ENCODE peak calls at places on chromosome 21, in five cellular contexts. One of them, this sample, is unnamed.

GRCh38 chr21:40128891-40129290 is 261.7 kb downstream of the PCP4 start:
- DNase-seq in body of pancreas: no peak
- DNase-seq in heart left ventricle: no peak
- DNase-seq in adrenal gland: no peak
- DNase-seq in vagina: no peak
- DNase-seq in this sample: no peak

GRCh38 chr21:17900281-17900989 is 81.3 kb upstream of the C21orf91 start:
- DNase-seq in heart left ventricle: peak
- DNase-seq in vagina: no peak
- DNase-seq in body of pancreas: no peak
- DNase-seq in adrenal gland: no peak
- DNase-seq in this sample: no peak

GRCh38 chr21:15638856-15639549 is 90.8 kb upstream of the USP25 start:
- DNase-seq in body of pancreas: peak
- DNase-seq in vagina: no peak
- DNase-seq in adrenal gland: no peak
- DNase-seq in heart left ventricle: no peak
- DNase-seq in this sample: peak

GRCh38 chr21:24705201-24705600 is 902.1 kb downstream of the MRPL39 start:
- DNase-seq in vagina: no peak
- DNase-seq in body of pancreas: no peak
- DNase-seq in adrenal gland: no peak
- DNase-seq in heart left ventricle: no peak
- DNase-seq in this sample: no peak

GRCh38 chr21:39645331-39645730 is 32.6 kb downstream of the B3GALT5 start:
- DNase-seq in vagina: peak
- DNase-seq in adrenal gland: no peak
- DNase-seq in body of pancreas: no peak
- DNase-seq in heart left ventricle: no peak
- DNase-seq in this sample: no peak

GRCh38 chr21:33540711-33541104 is 1.2 kb downstream of the GART start:
- DNase-seq in body of pancreas: no peak
- DNase-seq in adrenal gland: no peak
- DNase-seq in heart left ventricle: no peak
- DNase-seq in vagina: no peak
- DNase-seq in this sample: no peak

GRCh38 chr21:41321211-41321907 is 4.8 kb downstream of the FAM3B start:
- DNase-seq in body of pancreas: no peak
- DNase-seq in adrenal gland: no peak
- DNase-seq in heart left ventricle: no peak
- DNase-seq in vagina: no peak
- DNase-seq in this sample: no peak

GRCh38 chr21:36415375-36415774 is 30.2 kb downstream of the CHAF1B start:
- DNase-seq in body of pancreas: no peak
- DNase-seq in heart left ventricle: no peak
- DNase-seq in adrenal gland: no peak
- DNase-seq in vagina: no peak
- DNase-seq in this sample: peak

GRCh38 chr21:39083377-39084008 is 99.8 kb downstream of the PSMG1 start:
- DNase-seq in adrenal gland: no peak
- DNase-seq in vagina: no peak
- DNase-seq in body of pancreas: no peak
- DNase-seq in heart left ventricle: no peak
- DNase-seq in this sample: peak

GRCh38 chr21:46675595-46676280 is 40.3 kb downstream of the PRMT2 start:
- DNase-seq in heart left ventricle: no peak
- DNase-seq in vagina: no peak
- DNase-seq in adrenal gland: no peak
- DNase-seq in body of pancreas: no peak
- DNase-seq in this sample: no peak

GRCh38 chr21:40842197-40842552 is 4.8 kb downstream of the DSCAM start:
- DNase-seq in adrenal gland: no peak
- DNase-seq in heart left ventricle: no peak
- DNase-seq in vagina: no peak
- DNase-seq in body of pancreas: no peak
- DNase-seq in this sample: no peak

GRCh38 chr21:31686272-31686913 is 26.9 kb downstream of the SOD1 start:
- DNase-seq in heart left ventricle: no peak
- DNase-seq in adrenal gland: no peak
- DNase-seq in body of pancreas: no peak
- DNase-seq in vagina: no peak
- DNase-seq in this sample: no peak

GRCh38 chr21:31684918-31685317 is 25.4 kb downstream of the SOD1 start:
- DNase-seq in adrenal gland: no peak
- DNase-seq in heart left ventricle: no peak
- DNase-seq in vagina: no peak
- DNase-seq in body of pancreas: no peak
- DNase-seq in this sample: no peak

GRCh38 chr21:31682625-31683024 is 23.1 kb downstream of the SOD1 start:
- DNase-seq in adrenal gland: no peak
- DNase-seq in heart left ventricle: no peak
- DNase-seq in body of pancreas: no peak
- DNase-seq in vagina: no peak
- DNase-seq in this sample: no peak

GRCh38 chr21:31687108-31687507 is 27.6 kb downstream of the SOD1 start:
- DNase-seq in vagina: no peak
- DNase-seq in heart left ventricle: no peak
- DNase-seq in body of pancreas: no peak
- DNase-seq in adrenal gland: no peak
- DNase-seq in this sample: no peak

DNA sequence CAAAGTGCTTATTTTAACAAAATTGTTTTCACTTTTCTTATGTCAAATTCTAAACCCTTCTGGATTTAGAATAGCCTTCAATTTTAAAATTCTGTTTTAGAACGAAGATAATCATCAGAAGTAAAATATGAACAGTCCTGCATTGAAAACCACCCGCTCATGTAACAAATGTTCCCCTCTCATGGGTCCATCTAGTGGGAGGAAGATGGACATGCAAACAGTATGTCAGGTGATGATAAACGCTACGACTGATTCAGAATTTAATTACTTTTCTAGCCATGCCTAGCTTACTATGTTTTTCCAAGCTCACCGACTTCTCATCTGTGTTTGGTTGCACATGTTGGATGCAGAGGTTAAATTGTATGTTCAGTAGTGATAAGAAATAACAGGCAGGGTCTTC is 23.5 kb downstream of the SOD1 start:
- DNase-seq in vagina: no peak
- DNase-seq in heart left ventricle: no peak
- DNase-seq in adrenal gland: no peak
- DNase-seq in body of pancreas: no peak
- DNase-seq in this sample: no peak
- TF ChIP-seq CTCF in vagina: no peak
- TF ChIP-seq CTCF in heart left ventricle: no peak
- TF ChIP-seq CTCF in adrenal gland: peak
- TF ChIP-seq CTCF in body of pancreas: no peak
- TF ChIP-seq CTCF in this sample: peak

DNA sequence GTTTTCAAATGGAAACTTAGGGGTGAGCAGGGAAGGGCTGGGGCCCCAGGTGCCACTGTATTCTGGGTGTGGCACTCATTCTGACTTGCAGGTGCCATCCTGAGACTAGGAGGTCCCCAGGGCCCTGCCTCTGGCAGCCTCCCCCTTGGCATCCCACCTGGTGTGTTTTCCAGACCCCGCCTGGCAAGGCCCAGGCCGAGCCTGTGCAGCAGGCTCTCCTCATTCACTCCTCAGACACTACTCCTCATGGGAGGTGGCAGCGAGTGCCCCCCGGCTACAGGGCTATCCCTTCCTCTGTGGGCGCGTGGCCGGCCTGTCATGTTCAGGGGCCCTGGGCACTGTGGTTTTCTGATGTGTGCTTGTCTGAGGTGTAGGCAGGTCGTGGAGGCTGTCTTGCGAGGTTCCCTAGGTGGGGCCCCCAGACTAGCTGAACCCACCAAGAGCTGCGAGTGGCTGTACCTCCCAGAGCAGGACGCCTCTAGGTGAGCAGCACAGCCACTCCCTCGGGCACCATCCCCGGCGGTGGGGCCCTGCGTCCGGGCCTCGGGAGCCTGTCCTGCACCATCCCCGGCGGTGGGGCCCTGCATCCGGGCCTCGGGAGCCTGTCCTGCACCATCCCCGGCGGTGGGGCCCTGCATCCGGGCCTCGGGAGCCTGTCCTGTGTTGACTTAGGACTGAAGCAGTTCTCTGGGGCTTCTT is 13.2 kb downstream of the SLX9 start:
- DNase-seq in vagina: no peak
- DNase-seq in heart left ventricle: no peak
- DNase-seq in body of pancreas: no peak
- DNase-seq in adrenal gland: no peak
- DNase-seq in this sample: peak
- TF ChIP-seq POLR2A in vagina: no peak
- TF ChIP-seq POLR2A in heart left ventricle: no peak
- TF ChIP-seq POLR2A in body of pancreas: no peak
- TF ChIP-seq POLR2A in adrenal gland: no peak
- TF ChIP-seq POLR2A in this sample: no peak

DNA sequence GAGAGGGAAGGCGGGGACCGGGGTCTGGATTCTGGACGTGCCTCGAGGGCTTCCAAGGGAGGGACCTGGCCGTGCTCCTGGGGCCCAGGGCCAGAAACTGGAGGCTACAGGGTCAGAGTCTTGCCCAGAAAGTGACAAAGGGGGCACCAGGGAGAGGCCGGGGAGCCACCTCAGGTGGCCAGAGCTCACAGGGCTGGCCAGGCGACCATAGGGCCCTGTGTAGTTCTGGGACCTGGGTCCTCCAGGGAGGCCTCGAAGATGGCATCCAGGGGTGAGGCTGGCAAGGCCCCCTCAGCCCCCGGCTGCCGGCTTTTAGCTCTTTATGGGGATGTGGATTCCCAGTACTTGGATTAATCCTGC is 14.3 kb upstream of the LRRC3 start:
- DNase-seq in vagina: no peak
- DNase-seq in adrenal gland: no peak
- DNase-seq in body of pancreas: no peak
- DNase-seq in heart left ventricle: no peak
- DNase-seq in this sample: peak
- H3K4me3 ChIP-seq in vagina: no peak
- H3K4me3 ChIP-seq in adrenal gland: no peak
- H3K4me3 ChIP-seq in body of pancreas: no peak
- H3K4me3 ChIP-seq in heart left ventricle: no peak
- H3K4me3 ChIP-seq in this sample: no peak

DNA sequence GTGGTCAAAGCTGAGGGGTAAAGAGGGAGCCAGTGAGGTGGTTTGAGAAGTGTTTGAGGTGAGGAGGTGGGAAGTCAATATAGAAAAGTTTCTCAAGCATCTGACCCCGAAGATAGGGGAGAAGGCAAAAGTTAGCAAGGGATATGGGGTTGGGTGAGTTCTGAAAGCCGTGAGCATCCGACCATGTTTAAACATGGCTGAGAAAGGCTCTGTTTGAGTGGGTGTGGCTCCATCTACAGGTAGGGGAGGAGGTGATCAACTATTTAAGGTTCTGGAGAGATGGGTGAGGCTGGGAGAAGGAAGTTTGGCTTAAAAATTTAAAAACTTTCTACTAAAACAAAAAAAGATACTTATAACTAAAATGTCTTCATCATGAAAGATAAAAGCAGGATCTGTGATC is 273.8 kb downstream of the KCNJ6 start:
- DNase-seq in body of pancreas: peak
- DNase-seq in adrenal gland: peak
- DNase-seq in heart left ventricle: no peak
- DNase-seq in vagina: no peak
- DNase-seq in this sample: no peak
- TF ChIP-seq CTCF in body of pancreas: no peak
- TF ChIP-seq CTCF in adrenal gland: peak
- TF ChIP-seq CTCF in heart left ventricle: no peak
- TF ChIP-seq CTCF in vagina: no peak
- TF ChIP-seq CTCF in this sample: peak

DNA sequence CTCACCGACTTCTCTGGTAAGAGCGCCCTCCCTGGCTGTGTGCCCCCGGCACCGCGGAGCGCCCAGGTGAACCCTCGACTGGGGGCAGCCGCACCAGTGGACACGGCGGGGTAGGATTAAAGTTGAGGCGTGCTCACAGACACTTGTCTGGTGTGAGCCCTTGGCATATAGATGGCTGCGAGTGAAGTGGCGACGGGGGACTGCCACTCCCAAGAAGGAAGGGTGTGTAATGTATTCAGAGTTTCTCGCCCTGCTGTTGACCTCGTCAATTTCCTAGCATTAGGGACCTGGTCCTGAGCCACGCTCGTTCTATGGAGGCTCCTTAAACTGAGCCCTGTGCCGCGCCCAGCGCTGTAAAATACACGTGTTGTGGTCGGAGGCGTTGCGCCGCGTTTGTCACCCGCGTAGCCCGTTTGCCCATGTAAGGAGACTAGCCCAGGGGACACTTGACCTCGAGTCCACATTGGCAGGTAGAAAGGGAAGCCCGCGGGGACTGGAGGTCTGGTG is 545 bp downstream of the EVA1C start:
- DNase-seq in adrenal gland: no peak
- DNase-seq in vagina: no peak
- DNase-seq in body of pancreas: peak
- DNase-seq in heart left ventricle: peak
- DNase-seq in this sample: peak
- TF ChIP-seq POLR2A in adrenal gland: no peak
- TF ChIP-seq POLR2A in vagina: no peak
- TF ChIP-seq POLR2A in body of pancreas: peak
- TF ChIP-seq POLR2A in heart left ventricle: no peak
- TF ChIP-seq POLR2A in this sample: no peak

GRCh38 chr21:45383615-45384201 is 21.3 kb upstream of the COL18A1 start:
- DNase-seq in vagina: no peak
- DNase-seq in body of pancreas: no peak
- DNase-seq in adrenal gland: no peak
- DNase-seq in heart left ventricle: peak
- DNase-seq in this sample: peak
- H3K4me3 ChIP-seq in vagina: no peak
- H3K4me3 ChIP-seq in body of pancreas: no peak
- H3K4me3 ChIP-seq in adrenal gland: no peak
- H3K4me3 ChIP-seq in heart left ventricle: no peak
- H3K4me3 ChIP-seq in this sample: no peak

DNA sequence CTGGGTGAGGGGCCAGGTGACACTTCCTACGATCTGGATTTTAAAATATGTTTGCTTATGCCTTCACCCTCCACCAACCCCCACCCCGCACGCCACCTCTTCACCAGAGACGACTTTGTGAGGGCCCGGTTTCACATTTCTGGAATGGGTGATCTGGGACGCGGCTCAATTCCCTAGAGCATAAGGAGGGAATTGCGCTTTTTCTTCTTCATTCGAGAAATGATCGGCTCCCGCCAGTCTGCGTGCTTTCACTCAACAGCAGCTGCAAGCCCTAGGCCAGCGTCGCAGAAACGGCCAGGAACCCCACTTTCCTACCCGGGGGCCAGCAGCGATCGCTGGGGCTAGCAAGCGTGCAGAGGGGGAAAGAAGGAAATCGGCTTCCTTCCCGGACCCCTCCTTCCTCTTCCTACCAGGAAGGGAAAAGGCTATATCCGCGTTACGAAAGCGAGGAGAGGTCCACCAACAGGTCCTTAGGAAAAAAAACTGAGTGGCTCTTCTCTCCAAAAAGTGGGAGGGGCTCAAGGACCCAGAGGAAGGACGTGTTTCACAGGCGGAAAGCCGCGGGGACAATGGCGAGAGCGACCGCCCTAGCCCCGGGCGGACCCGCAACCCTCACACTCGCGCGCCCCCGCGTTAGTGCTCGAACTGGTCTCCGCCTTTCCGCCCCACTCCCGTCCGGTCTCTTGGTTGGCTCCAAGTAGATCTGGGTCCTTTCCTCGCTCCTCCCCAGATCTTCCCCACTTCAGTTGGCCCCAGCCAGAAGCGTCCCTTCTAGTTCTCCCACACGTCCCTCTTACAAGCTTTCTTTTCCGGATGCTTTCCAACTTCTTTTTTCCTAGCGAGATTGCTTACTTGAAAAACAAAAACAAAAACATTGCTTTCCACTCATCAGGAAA is 1.1 kb upstream of the ADAMTS1 start:
- DNase-seq in heart left ventricle: peak
- DNase-seq in body of pancreas: peak
- DNase-seq in vagina: peak
- DNase-seq in adrenal gland: peak
- DNase-seq in this sample: peak
- TF ChIP-seq CTCF in heart left ventricle: no peak
- TF ChIP-seq CTCF in body of pancreas: no peak
- TF ChIP-seq CTCF in vagina: no peak
- TF ChIP-seq CTCF in adrenal gland: peak
- TF ChIP-seq CTCF in this sample: no peak

GRCh38 chr21:43816611-43817071 is 27.3 kb downstream of the RRP1 start:
- DNase-seq in body of pancreas: no peak
- DNase-seq in heart left ventricle: peak
- DNase-seq in adrenal gland: no peak
- DNase-seq in vagina: no peak
- DNase-seq in this sample: no peak
- TF ChIP-seq POLR2A in body of pancreas: no peak
- TF ChIP-seq POLR2A in heart left ventricle: no peak
- TF ChIP-seq POLR2A in adrenal gland: no peak
- TF ChIP-seq POLR2A in vagina: no peak
- TF ChIP-seq POLR2A in this sample: no peak